ENCODE peak calls at places on chromosomes 12 and 14, in five cellular contexts. B, M, R, J and U are unnamed samples.

GRCh38 chr12:41604830-41605229 is 416.7 kb downstream of the PDZRN4 start:
- DNase-seq in M (no peak), R (no peak), B (no peak), J (peak; percentile 68), U (no peak)

GRCh38 chr14:79466938-79467527 is 744.3 kb downstream of the DIO2 start:
- DNase-seq in B (no peak), J (no peak), M (no peak), R (no peak), U (no peak)

GRCh38 chr12:102197789-102198188 is at the start of gene PMCH:
- DNase-seq in R (no peak), M (peak; percentile 7), B (no peak), J (peak; percentile 58), U (no peak)

GRCh38 chr12:112165624-112166023 is 40.3 kb downstream of the TRAFD1 start:
- DNase-seq in B (no peak), M (no peak), J (no peak), R (no peak), U (peak; percentile 50)

GRCh38 chr14:22883191-22883976 is at the start of gene REM2:
- DNase-seq in R (peak; percentile 64), B (no peak), M (no peak), J (no peak), U (no peak)

GRCh38 chr14:56422703-56423213 is 156.8 kb upstream of the TMEM260 start:
- DNase-seq in M (peak; percentile 56), B (peak; percentile 64), R (peak; percentile 35), J (peak; percentile 90), U (no peak)

GRCh38 chr14:102729825-102730224 is 47.4 kb upstream of the TRAF3 start:
- DNase-seq in B (no peak), R (no peak), M (no peak), J (no peak), U (no peak)

GRCh38 chr14:91108941-91109611 is 4.8 kb upstream of the DGLUCY start:
- DNase-seq in J (no peak), R (no peak), B (no peak), M (no peak), U (no peak)

GRCh38 chr14:43413094-43413493 is 1094.0 kb downstream of the FSCB start:
- DNase-seq in J (no peak), M (no peak), B (no peak), R (no peak), U (no peak)

GRCh38 chr12:56041579-56042429 is at the start of gene RPS26:
- DNase-seq in M (peak; percentile 94), J (peak; percentile 100), B (peak; percentile 98), R (peak; percentile 93), U (peak; percentile 98)

GRCh38 chr12:61414470-61414869 is 845.7 kb upstream of the USP15 start:
- DNase-seq in R (no peak), B (no peak), M (no peak), J (no peak), U (no peak)

GRCh38 chr14:23443411-23443812 is 8.0 kb upstream of the MYH7 start:
- DNase-seq in B (no peak), J (no peak), M (no peak), R (no peak), U (no peak)

GRCh38 chr12:124998705-124999104 is 5.3 kb downstream of the BRI3BP start:
- DNase-seq in M (no peak), B (no peak), R (no peak), J (no peak), U (no peak)

GRCh38 chr12:124993568-124994434 is at the start of gene BRI3BP:
- DNase-seq in B (peak; percentile 56), J (peak; percentile 44), M (peak; percentile 44), R (peak; percentile 82), U (no peak)

GRCh38 chr12:124995200-124995961 is 1.9 kb downstream of the BRI3BP start:
- DNase-seq in B (no peak), M (no peak), J (no peak), R (peak; percentile 34), U (no peak)

GRCh38 chr12:124994435-124994975 is 1.1 kb downstream of the BRI3BP start:
- DNase-seq in M (peak; percentile 35), R (peak; percentile 39), B (no peak), J (no peak), U (no peak)

GRCh38 chr12:124992874-124993567 is 424 bp upstream of the BRI3BP start:
- DNase-seq in M (peak; percentile 68), R (peak; percentile 92), J (peak; percentile 39), B (no peak), U (no peak)
- TF ChIP-seq CTCF in M (peak; percentile 43), R (peak; percentile 68), J (peak; percentile 25), B (no peak), U (peak; percentile 63)

GRCh38 chr12:113647048-113647447 is 175.4 kb upstream of the LHX5 start:
- DNase-seq in B (no peak), M (no peak), R (peak; percentile 15), J (no peak), U (no peak)
- TF ChIP-seq CTCF in B (no peak), M (no peak), R (peak; percentile 25), J (no peak), U (peak; percentile 32)

DNA sequence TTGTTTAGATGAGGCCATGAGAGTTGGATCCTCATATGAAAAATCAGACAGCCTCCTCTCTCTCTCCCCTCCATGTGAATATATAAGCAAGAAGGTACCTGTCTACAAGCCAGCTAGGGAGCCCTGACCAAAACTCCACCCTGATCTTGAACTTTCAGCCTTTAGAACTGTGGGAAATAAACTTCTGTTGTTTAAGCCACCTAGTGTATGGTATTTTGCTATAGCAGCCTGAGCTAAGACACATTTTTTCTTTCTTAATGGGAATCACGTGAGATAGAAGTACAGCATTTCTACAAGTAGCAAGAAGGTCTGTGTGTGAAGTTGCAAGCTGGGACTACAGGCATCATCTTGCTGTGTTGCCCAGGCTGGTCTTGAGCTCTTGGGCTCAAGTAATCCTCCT is 16.3 kb upstream of the ABHD12B start:
- DNase-seq in M (no peak), J (peak; percentile 62), B (no peak), R (no peak), U (no peak)
- TF ChIP-seq CTCF in M (no peak), J (peak; percentile 31), B (no peak), R (no peak), U (peak; percentile 66)

DNA sequence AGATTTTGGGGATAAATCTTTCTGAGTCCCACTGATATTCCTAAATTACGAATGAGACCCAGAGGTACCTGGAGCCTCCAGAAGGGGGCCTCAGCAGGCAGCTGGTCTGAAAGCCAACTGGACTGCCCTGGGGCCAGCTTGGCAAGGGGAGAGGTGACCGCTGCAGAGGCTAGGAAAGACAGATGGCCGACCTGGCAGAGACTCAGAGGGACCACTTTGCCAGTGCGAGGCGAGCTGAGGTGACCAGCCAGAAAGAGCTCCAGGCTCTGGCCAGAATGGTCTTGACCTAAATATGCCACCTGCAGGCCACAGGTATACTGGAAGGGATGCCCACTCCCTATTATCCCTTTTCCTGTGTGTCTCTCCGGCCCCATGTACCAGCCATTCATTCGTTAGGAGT is 256.8 kb upstream of the GARIN6 start:
- DNase-seq in R (peak; percentile 34), J (no peak), B (no peak), M (no peak), U (peak; percentile 61)
- TF ChIP-seq CTCF in R (peak; percentile 51), J (peak; percentile 3), B (no peak), M (no peak), U (peak; percentile 38)

GRCh38 chr14:105993814-105994213 is 467.4 kb downstream of the TMEM121 start:
- DNase-seq in B (no peak), J (no peak), M (no peak), R (no peak), U (no peak)

GRCh38 chr14:105999361-106000028 is 473.1 kb downstream of the TMEM121 start:
- DNase-seq in B (no peak), R (peak; percentile 37), J (peak; percentile 47), M (no peak), U (no peak)
- TF ChIP-seq CTCF in B (no peak), R (peak; percentile 62), J (peak; percentile 54), M (peak; percentile 18), U (peak; percentile 46)

GRCh38 chr12:120235369-120236123 is 30.0 kb downstream of the PXN start:
- DNase-seq in R (no peak), J (no peak), M (no peak), B (no peak), U (no peak)
- TF ChIP-seq CTCF in R (peak; percentile 40), J (peak; percentile 57), M (no peak), B (no peak), U (peak; percentile 51)

DNA sequence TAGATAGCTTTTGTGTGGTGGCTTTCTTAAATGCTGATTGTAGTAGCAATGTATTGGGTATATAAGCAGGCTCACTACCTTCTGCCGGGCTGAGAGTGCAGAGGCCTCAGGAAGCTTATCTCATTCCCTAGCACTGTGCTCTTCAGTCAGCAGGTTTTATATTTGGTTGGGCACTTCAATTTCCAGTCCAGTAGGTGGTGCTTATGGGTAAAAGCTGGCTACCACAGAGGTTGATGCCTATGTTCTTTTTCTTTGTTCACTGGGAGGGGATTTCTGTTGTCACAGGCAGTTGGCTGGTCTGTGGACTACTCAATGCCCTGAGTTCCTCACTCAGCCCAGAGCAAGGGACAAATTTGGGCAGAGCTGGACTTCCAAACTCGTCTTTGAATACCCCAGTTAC is 43.0 kb upstream of the GLIPR1 start:
- DNase-seq in B (no peak), R (no peak), J (peak; percentile 81), M (no peak), U (no peak)
- TF ChIP-seq CTCF in B (no peak), R (no peak), J (peak; percentile 72), M (no peak), U (peak; percentile 34)

GRCh38 chr12:131836193-131836592 is 8.0 kb downstream of the MMP17 start:
- DNase-seq in B (no peak), M (no peak), J (peak; percentile 45), R (no peak), U (no peak)
- TF ChIP-seq CTCF in B (no peak), M (peak; percentile 16), J (peak; percentile 56), R (peak; percentile 60), U (peak; percentile 76)

GRCh38 chr14:74502236-74503019 is 8.9 kb downstream of the ISCA2 start:
- DNase-seq in M (no peak), B (peak; percentile 44), J (peak; percentile 73), R (peak; percentile 46), U (no peak)
- TF ChIP-seq CTCF in M (peak; percentile 53), B (no peak), J (peak; percentile 80), R (peak; percentile 15), U (peak; percentile 79)